ENCODE peak calls at places on chromosomes 11 and 22, in five cellular contexts. G is heart left ventricle, M is astrocyte, Y is choroid plexus epithelial cell, L is body of pancreas. W is an unnamed sample.

GRCh38 chr11:109853156-109853776 is 239.9 kb upstream of the ZC3H12C start:
- DNase-seq in G (no peak), M (peak), Y (peak), L (no peak), W (peak)

GRCh38 chr11:5280582-5281102 is 10.9 kb upstream of the HBE1 start:
- DNase-seq in G (peak), M (peak), Y (peak), L (peak), W (peak)

GRCh38 chr11:119107538-119108150 is 500 bp downstream of the C2CD2L start:
- DNase-seq in G (no peak), M (no peak), Y (no peak), L (no peak), W (no peak)

GRCh38 chr11:9566561-9567063 is 6.9 kb upstream of the WEE1 start:
- DNase-seq in G (no peak), M (peak), Y (peak), L (no peak), W (no peak)

GRCh38 chr11:19868281-19868821 is 155.7 kb downstream of the NAV2 start:
- DNase-seq in G (peak), M (peak), Y (peak), L (no peak), W (no peak)

GRCh38 chr11:75896843-75897419 is 81.9 kb downstream of the UVRAG start:
- DNase-seq in G (no peak), M (peak), Y (peak), L (no peak), W (no peak)

GRCh38 chr22:46083383-46084350 is 66.7 kb upstream of the PPARA start:
- DNase-seq in G (no peak), M (no peak), Y (no peak), L (no peak), W (no peak)

GRCh38 chr22:25747245-25747944 is 5.4 kb downstream of the MYO18B start:
- DNase-seq in G (no peak), M (peak), Y (peak), L (peak), W (no peak)

GRCh38 chr11:102111011-102111786 is 952 bp downstream of the YAP1 start:
- DNase-seq in G (peak), M (peak), Y (peak), L (peak), W (peak)

GRCh38 chr11:113971506-113972195 is 3.3 kb upstream of the HTR3A start:
- DNase-seq in G (no peak), M (no peak), Y (no peak), L (no peak), W (no peak)

GRCh38 chr22:37535159-37535558 is 15.9 kb upstream of the CARD10 start:
- DNase-seq in G (no peak), M (no peak), Y (no peak), L (no peak), W (no peak)

GRCh38 chr11:12706531-12707499 is 32.6 kb downstream of the TEAD1 start:
- DNase-seq in G (peak), M (no peak), Y (peak), L (no peak), W (no peak)

GRCh38 chr11:131638889-131639288 is 268.5 kb downstream of the NTM start:
- DNase-seq in G (no peak), M (no peak), Y (no peak), L (no peak), W (no peak)

GRCh38 chr11:133833899-133834296 is 11.4 kb downstream of the SPATA19 start:
- DNase-seq in G (no peak), M (no peak), Y (no peak), L (no peak), W (no peak)

GRCh38 chr11:110128161-110128560 is 35.0 kb downstream of the ZC3H12C start:
- DNase-seq in G (no peak), M (peak), Y (peak), L (no peak), W (no peak)

GRCh38 chr11:126585388-126586302 is 230.2 kb downstream of the ST3GAL4 start:
- DNase-seq in G (peak), M (peak), Y (peak), L (peak), W (no peak)

GRCh38 chr11:110433393-110434333 is 3.9 kb downstream of the FDX1 start:
- DNase-seq in G (no peak), M (no peak), Y (peak), L (no peak), W (no peak)

GRCh38 chr11:59754859-59755700 is at the start of gene STX3:
- DNase-seq in G (peak), M (peak), Y (peak), L (peak), W (peak)

GRCh38 chr11:11731311-11732083 is 109.7 kb upstream of the GALNT18 start:
- DNase-seq in G (no peak), M (peak), Y (peak), L (no peak), W (no peak)

GRCh38 chr11:123719452-123719851 is 22.0 kb downstream of the ZNF202 start:
- DNase-seq in G (no peak), M (peak), Y (peak), L (no peak), W (no peak)

GRCh38 chr11:124600924-124601323 is 10.3 kb upstream of the PANX3 start:
- DNase-seq in G (no peak), M (no peak), Y (no peak), L (no peak), W (no peak)

GRCh38 chr11:70782401-70782913 is 384.1 kb downstream of the CTTN start:
- DNase-seq in G (no peak), M (no peak), Y (no peak), L (no peak), W (no peak)

GRCh38 chr11:45215098-45215497 is 68.7 kb downstream of the PRDM11 start:
- DNase-seq in G (no peak), M (no peak), Y (no peak), L (no peak), W (no peak)

GRCh38 chr11:119618208-119618909 is 110.6 kb downstream of the NECTIN1 start:
- DNase-seq in G (peak), M (no peak), Y (no peak), L (peak), W (no peak)

GRCh38 chr22:37502342-37503182 is 16.4 kb upstream of the MFNG start:
- DNase-seq in G (no peak), M (no peak), Y (no peak), L (peak), W (no peak)

GRCh38 chr11:8586184-8586583 is 7.8 kb downstream of the STK33 start:
- DNase-seq in G (no peak), M (no peak), Y (no peak), L (no peak), W (no peak)

GRCh38 chr11:119094816-119095065 is 6.9 kb downstream of the DPAGT1 start:
- DNase-seq in G (peak), M (peak), Y (peak), L (peak), W (peak)

GRCh38 chr11:128462802-128463385 is 124.5 kb downstream of the ETS1 start:
- DNase-seq in G (no peak), M (no peak), Y (no peak), L (no peak), W (no peak)

GRCh38 chr11:105298630-105299029 is 159.1 kb upstream of the CARD18 start:
- DNase-seq in G (no peak), M (peak), Y (peak), L (no peak), W (no peak)

GRCh38 chr11:104997288-104997687 is 25.7 kb downstream of the CASP5 start:
- DNase-seq in G (no peak), M (no peak), Y (peak), L (no peak), W (no peak)

GRCh38 chr11:121570453-121570852 is 117.7 kb upstream of the SORL1-AS1 start:
- DNase-seq in G (no peak), M (no peak), Y (no peak), L (no peak), W (no peak)

GRCh38 chr11:17076517-17077239 is 789 bp downstream of the RPS13 start:
- DNase-seq in G (no peak), M (no peak), Y (peak), L (peak), W (no peak)

GRCh38 chr11:125165111-125165663 is 636 bp downstream of the PKNOX2 start:
- DNase-seq in G (peak), M (peak), Y (peak), L (peak), W (no peak)

GRCh38 chr22:35348703-35349102 is 32.2 kb upstream of the HMOX1 start:
- DNase-seq in G (no peak), M (no peak), Y (no peak), L (no peak), W (no peak)

GRCh38 chr22:27372969-27373670 is 428.4 kb downstream of the MN1 start:
- DNase-seq in G (no peak), M (no peak), Y (peak), L (peak), W (no peak)
- TF ChIP-seq CTCF in G (no peak), M (no peak), Y (no peak), L (peak), W (no peak)

DNA sequence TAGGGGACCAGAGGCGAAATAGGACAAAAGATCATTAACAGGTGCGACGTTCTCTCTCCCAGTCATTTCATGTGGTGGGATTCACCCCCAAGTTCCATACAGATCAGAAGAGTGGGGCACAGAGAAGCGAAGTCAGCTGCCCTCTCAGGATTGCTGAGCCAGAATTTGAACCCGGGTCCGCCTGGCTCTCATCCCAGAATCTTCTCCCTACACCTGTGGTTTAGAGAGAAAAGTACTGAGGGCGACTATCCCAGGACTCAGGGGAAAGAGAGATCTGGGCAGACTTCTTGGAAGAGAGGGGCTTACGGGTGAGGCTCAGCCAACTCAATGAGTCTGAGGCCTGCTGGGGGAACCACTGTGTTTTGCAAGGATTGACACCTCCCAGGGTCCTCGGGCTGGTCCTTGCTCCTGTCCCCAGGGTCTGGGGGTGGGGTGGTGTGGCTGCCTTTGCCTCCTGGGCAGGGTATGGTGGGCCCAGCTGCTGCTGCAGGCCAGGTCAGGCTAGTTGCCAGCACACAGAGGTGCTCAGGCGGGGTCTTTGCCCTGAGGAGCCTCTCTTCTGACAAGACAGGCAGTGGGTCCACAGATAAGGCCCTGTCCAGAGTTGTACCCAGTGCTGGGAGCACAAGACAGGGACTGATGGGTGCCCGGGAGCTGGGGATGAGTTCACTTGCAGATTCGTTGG is 1.1 kb downstream of the CAPN5 start:
- DNase-seq in G (no peak), M (no peak), Y (no peak), L (no peak), W (no peak)
- H3K4me3 ChIP-seq in G (peak), M (peak), Y (peak), L (no peak), W (no peak)

GRCh38 chr11:61618991-61619390 is 38.1 kb upstream of the SYT7 start:
- DNase-seq in G (no peak), M (no peak), Y (no peak), L (no peak), W (no peak)

GRCh38 chr11:61616443-61616842 is 35.6 kb upstream of the SYT7 start:
- DNase-seq in G (no peak), M (peak), Y (peak), L (no peak), W (no peak)

GRCh38 chr11:61619827-61620226 is 39.0 kb upstream of the SYT7 start:
- DNase-seq in G (no peak), M (no peak), Y (no peak), L (no peak), W (no peak)

GRCh38 chr11:61613711-61614254 is 32.9 kb upstream of the SYT7 start:
- DNase-seq in G (no peak), M (no peak), Y (no peak), L (no peak), W (no peak)

DNA sequence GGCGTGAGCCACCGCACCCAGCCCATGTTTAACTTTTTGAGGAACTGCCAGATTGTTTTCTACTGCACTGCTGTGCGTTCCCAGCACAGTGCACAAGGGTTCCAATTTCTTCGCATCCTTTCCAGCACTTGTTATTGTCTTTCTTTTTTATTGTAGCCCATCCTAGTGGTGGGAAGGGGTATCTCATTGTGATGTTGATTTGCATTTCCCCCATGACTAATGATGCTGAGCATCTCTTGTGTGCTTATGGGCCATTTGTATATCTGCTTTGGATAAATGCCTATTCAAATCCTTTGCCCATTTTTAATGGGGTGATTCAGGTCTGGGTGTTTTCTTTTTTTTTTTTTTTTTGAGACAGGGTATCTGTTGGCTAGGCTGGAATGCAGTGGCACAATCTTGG is 36.6 kb upstream of the SYT7 start:
- DNase-seq in G (no peak), M (no peak), Y (no peak), L (no peak), W (no peak)
- TF ChIP-seq CTCF in G (no peak), M (peak), Y (no peak), L (no peak), W (no peak)

DNA sequence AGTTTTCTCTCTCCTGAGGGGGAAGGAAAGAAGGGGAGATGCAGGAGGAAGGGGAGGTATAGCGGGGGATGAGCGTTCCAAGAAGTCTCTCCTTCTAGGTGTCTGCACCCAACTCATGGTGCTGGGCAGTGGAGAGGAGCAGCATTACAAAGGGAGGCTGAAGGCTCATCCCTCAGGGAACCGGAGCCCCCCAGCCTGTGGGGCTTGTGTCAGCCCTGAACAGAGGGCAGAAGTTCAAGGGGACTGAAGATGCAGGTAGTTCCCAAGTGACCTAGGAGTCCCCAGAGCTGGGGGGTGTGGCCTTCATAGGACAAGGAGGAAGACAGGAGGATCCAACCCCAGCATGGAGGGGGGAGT is 1.8 kb downstream of the C11orf68 start:
- DNase-seq in G (no peak), M (no peak), Y (no peak), L (no peak), W (no peak)
- H3K4me3 ChIP-seq in G (no peak), M (peak), Y (peak), L (no peak), W (no peak)

DNA sequence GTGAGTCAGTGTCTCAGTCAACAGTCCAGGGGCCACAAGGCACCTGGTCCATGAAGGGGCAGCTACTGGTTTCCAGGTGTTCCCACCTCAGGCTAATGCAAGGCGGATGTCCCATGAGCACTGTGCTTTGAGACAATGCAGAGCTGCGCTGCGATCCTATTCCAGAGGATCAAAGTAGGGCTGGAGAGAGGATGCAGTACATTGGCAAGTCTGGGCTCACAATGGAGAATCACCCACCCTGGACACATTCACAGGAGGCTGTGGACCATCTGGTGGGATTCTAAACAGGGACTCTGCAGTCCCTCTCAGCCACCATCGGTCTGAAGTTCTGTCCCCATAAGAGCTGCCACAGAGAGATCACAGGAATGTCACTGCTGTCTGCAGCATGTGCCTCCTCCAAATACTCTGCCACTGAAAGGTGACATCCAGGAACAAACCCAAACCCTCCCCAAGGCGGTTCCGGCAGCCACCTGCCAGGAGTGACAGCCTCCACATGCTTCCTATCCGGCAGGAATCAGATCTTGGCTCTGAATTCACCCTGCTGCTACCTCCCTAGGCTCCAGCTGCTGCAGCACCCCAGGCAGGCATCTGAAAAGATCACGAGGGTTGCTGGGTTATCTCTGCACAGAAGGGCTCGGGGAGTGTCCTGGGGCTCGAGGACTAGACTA is 45.3 kb upstream of the SERPIND1 start:
- DNase-seq in G (no peak), M (no peak), Y (no peak), L (no peak), W (no peak)
- TF ChIP-seq CTCF in G (no peak), M (no peak), Y (no peak), L (no peak), W (no peak)